ENCODE peak calls at places on chromosome 5, in four cellular contexts. J is HCT116, T is endodermal cell, Y is IMR-90. V is an unnamed sample.

GRCh38 chr5:80318212-80318611 is 1.6 kb upstream of the SPZ1 start:
- DNase-seq in Y (peak), T (no peak), J (no peak), V (no peak)

GRCh38 chr5:10695055-10695649 is 65.9 kb downstream of the DAP start:
- DNase-seq in T (peak), J (no peak), Y (peak), V (peak)

GRCh38 chr5:124979174-124979573 is 232.7 kb upstream of the ZNF608 start:
- DNase-seq in Y (peak), J (no peak), T (peak), V (peak)

GRCh38 chr5:141618030-141618803 is 583 bp downstream of the DIAPH1 start:
- DNase-seq in J (peak), T (peak), Y (peak), V (peak)

GRCh38 chr5:749101-749670 is 35.3 kb downstream of the ZDHHC11B start:
- DNase-seq in Y (no peak), J (no peak), T (no peak), V (no peak)

GRCh38 chr5:135834639-135835529 is at the start of gene SLC25A48:
- DNase-seq in J (peak), Y (peak), T (peak), V (peak)

GRCh38 chr5:143337946-143338345 is 65.5 kb downstream of the NR3C1 start:
- DNase-seq in T (no peak), Y (peak), J (no peak), V (no peak)

GRCh38 chr5:86997501-86997900 is 270.2 kb upstream of the RASA1 start:
- DNase-seq in T (no peak), Y (no peak), J (no peak), V (no peak)

GRCh38 chr5:14197056-14197455 is 53.9 kb downstream of the TRIO start:
- DNase-seq in J (no peak), Y (no peak), T (no peak), V (no peak)

GRCh38 chr5:147561435-147561834 is 51.6 kb upstream of the DPYSL3 start:
- DNase-seq in Y (no peak), T (no peak), J (no peak), V (peak)

GRCh38 chr5:125043781-125044391 is 297.4 kb upstream of the ZNF608 start:
- DNase-seq in Y (peak), J (peak), T (no peak), V (no peak)

GRCh38 chr5:176788931-176789872 is 21.2 kb upstream of the UNC5A start:
- DNase-seq in Y (no peak), T (peak), J (no peak), V (peak)

GRCh38 chr5:176788091-176788490 is 22.3 kb upstream of the UNC5A start:
- DNase-seq in Y (no peak), J (no peak), T (no peak), V (peak)

GRCh38 chr5:176785184-176786145 is 24.9 kb upstream of the UNC5A start:
- DNase-seq in J (no peak), T (no peak), Y (no peak), V (no peak)

GRCh38 chr5:176789873-176790615 is 20.3 kb upstream of the UNC5A start:
- DNase-seq in T (no peak), J (no peak), Y (no peak), V (no peak)

GRCh38 chr5:176787676-176788075 is 22.7 kb upstream of the UNC5A start:
- DNase-seq in T (peak), Y (no peak), J (peak), V (peak)
- H3K9ac ChIP-seq in T (no peak), Y (no peak), J (no peak), V (no peak)

DNA sequence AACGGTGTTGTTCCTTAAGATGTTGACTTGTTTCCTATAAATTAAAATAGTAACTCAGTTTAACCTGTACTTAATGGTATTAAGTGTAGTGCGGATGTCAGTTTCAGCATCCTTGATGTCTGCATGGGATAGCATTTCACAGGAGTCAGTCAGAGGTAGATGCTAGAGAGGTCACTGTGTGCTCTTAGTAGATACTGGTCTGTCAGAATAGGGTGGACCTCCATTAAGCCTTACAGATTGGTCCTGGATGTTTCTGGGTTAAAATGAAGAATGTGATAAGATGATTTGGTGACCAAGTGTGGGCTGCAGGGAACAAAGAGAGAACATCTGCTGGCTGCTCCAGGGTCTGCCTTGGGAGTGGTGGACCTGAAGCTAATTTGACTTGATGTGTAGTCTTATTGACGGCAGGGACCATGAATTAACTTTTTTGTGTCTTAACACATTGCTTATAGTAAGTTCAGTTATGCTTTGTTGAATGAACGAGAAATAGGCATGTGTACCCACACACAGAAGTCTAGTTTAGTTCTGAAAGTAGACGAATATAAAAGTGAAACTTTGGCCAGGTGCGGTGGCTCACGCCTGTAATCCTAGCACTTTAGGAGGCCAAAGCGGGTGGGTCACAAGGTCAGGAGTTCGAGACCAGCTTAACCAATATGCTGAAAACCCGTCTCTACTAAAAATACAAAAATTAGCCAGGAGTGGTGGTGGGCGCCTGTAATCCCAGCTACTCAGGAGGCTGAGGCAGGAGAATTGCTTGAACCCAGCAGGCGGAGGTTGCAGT is 12.5 kb downstream of the RAB24 start:
- DNase-seq in J (no peak), T (no peak), Y (no peak), V (no peak)
- TF ChIP-seq CTCF in J (no peak), T (no peak), Y (no peak), V (no peak)

GRCh38 chr5:110770286-110770685 is 31.5 kb downstream of the SLC25A46 start:
- DNase-seq in Y (no peak), T (no peak), J (no peak), V (no peak)

GRCh38 chr5:110768138-110768845 is 29.5 kb downstream of the SLC25A46 start:
- DNase-seq in T (no peak), Y (peak), J (no peak), V (no peak)

GRCh38 chr5:110769282-110769681 is 30.5 kb downstream of the SLC25A46 start:
- DNase-seq in T (no peak), J (no peak), Y (peak), V (no peak)
- H3K9ac ChIP-seq in T (no peak), J (no peak), Y (no peak), V (no peak)

GRCh38 chr5:172389578-172390112 is 64.7 kb downstream of the SH3PXD2B start:
- DNase-seq in T (no peak), J (no peak), Y (no peak), V (no peak)
- TF ChIP-seq CTCF in T (peak), J (peak), Y (no peak), V (no peak)

DNA sequence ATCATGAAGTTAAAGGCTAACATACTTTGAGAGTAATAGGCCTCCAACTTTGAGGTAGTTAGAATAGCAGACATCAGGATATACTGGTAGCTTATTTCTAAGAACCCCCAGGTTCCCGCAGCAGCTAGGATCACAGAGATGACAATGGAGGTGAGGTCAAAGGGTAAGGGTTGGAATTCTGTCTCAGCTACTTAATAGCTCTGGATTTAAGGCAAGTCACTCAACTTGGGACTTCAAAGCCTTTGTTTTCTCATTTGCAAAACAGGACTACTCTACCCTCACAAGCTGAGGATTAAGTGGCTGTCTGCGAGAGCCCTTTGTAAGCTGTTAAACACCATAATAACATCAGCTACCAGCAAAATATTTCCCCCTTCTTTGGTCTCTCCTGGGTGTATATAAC is 104.5 kb downstream of the DCP2 start:
- DNase-seq in J (no peak), T (peak), Y (no peak), V (peak)
- H3K9ac ChIP-seq in J (no peak), T (no peak), Y (no peak), V (no peak)

GRCh38 chr5:157651623-157652376 is 438 bp downstream of the SOX30 start:
- DNase-seq in Y (no peak), T (peak), J (no peak), V (peak)
- TF ChIP-seq CTCF in Y (no peak), T (peak), J (no peak), V (no peak)

GRCh38 chr5:162377895-162378294 is 310.3 kb downstream of the GABRG2 start:
- DNase-seq in Y (no peak), J (no peak), T (no peak), V (no peak)

DNA sequence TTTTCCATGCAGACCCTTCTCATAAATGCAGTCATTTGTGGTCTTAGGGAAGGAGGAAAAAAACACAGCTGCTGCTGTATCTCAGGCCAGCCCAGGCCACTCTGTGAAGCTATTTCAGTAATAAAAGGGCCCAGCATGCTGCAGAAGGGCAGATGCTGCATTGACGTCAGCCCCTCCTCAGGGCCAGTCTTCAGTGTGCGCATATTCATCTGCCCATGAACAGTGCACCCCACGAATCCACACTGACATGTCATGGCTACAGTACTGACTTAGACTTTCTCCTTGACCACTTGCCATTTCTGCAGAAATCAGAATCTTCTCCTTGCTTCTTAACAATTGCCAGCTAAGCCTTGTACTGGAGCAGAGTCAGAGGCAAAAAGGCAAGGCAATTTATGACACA is 304.7 kb downstream of the GABRG2 start:
- DNase-seq in J (no peak), T (peak), Y (no peak), V (peak)
- H3K9ac ChIP-seq in J (no peak), T (no peak), Y (no peak), V (no peak)

GRCh38 chr5:172010278-172010677 is 3.8 kb upstream of the FBXW11 start:
- DNase-seq in T (no peak), Y (no peak), J (no peak), V (peak)
- TF ChIP-seq CTCF in T (peak), Y (peak), J (no peak), V (peak)

GRCh38 chr5:159128070-159128507 is 28.4 kb upstream of the EBF1 start:
- DNase-seq in T (no peak), J (no peak), Y (no peak), V (no peak)
- H3K9ac ChIP-seq in T (no peak), J (no peak), Y (no peak), V (no peak)